ENCODE peak calls at places on chromosome 10, in ten cellular contexts. C is right lobe of liver, N is stomach, P is Peyer's patch, J is A549, H is GM12878, Q is uterus, U is IMR-90, V is adrenal gland, Z is ovary. F is an unnamed sample. For H3K4me1, the result is how much of the 10 kb centered on the place peaks cover.

GRCh38 chr10:118308664-118309063 is 33.5 kb downstream of the FAM204A start:
- DNase-seq in P (no peak), U (no peak), N (no peak), H (no peak), Q (no peak), Z (no peak), J (no peak), C (no peak), V (no peak), F (no peak)

GRCh38 chr10:10515479-10516204 is 502.0 kb upstream of the CELF2 start:
- DNase-seq in N (no peak), Z (no peak), C (no peak), U (no peak), J (no peak), V (peak), P (no peak), Q (no peak), H (no peak), F (no peak)

GRCh38 chr10:124517931-124518330 is 56.3 kb downstream of the LHPP start:
- DNase-seq in V (no peak), Q (no peak), H (no peak), Z (no peak), U (no peak), C (no peak), J (no peak), P (no peak), N (no peak), F (no peak)

GRCh38 chr10:93181929-93182327 is 108.2 kb downstream of the CYP26A1 start:
- DNase-seq in Z (no peak), H (no peak), J (no peak), P (no peak), U (no peak), Q (no peak), V (no peak), C (no peak), N (no peak), F (no peak)

GRCh38 chr10:112512294-112512693 is 65.3 kb downstream of the VTI1A start:
- DNase-seq in Q (no peak), U (no peak), P (no peak), J (no peak), H (no peak), Z (no peak), N (no peak), C (no peak), V (no peak), F (no peak)

GRCh38 chr10:43160067-43160918 is 22.0 kb downstream of the CSGALNACT2 start:
- DNase-seq in U (peak), N (no peak), J (no peak), Q (no peak), P (no peak), H (no peak), C (no peak), Z (no peak), V (no peak), F (no peak)

GRCh38 chr10:44292390-44293002 is 92.4 kb downstream of the CXCL12 start:
- DNase-seq in U (no peak), Z (no peak), P (no peak), N (no peak), C (no peak), Q (no peak), V (no peak), J (no peak), H (no peak), F (no peak)

GRCh38 chr10:92846-93245 is 42.4 kb upstream of the ZMYND11 start:
- DNase-seq in V (no peak), H (no peak), P (no peak), J (no peak), C (no peak), U (no peak), Z (no peak), Q (no peak), N (no peak), F (no peak)

GRCh38 chr10:4470231-4470840 is 355.7 kb upstream of the AKR1E2 start:
- DNase-seq in U (peak), P (no peak), Z (no peak), V (no peak), N (no peak), H (no peak), Q (no peak), C (no peak), J (peak), F (no peak)

GRCh38 chr10:1347525-1347924 is 291.3 kb downstream of the WDR37 start:
- DNase-seq in H (no peak), J (no peak), U (no peak), N (no peak), Z (no peak), C (no peak), V (no peak), P (no peak), Q (no peak), F (no peak)

GRCh38 chr10:85043207-85043606 is 714.8 kb downstream of the CCSER2 start:
- DNase-seq in U (no peak), Q (no peak), P (no peak), C (no peak), Z (no peak), V (no peak), J (no peak), N (no peak), H (no peak), F (no peak)

GRCh38 chr10:116784651-116785050 is 42.3 kb upstream of the HSPA12A start:
- DNase-seq in J (no peak), N (no peak), H (no peak), V (no peak), C (no peak), U (no peak), Q (no peak), P (no peak), Z (no peak), F (no peak)

GRCh38 chr10:75623310-75623940 is 192.0 kb downstream of the LRMDA start:
- DNase-seq in N (no peak), H (no peak), Z (no peak), P (no peak), V (no peak), C (no peak), J (no peak), U (no peak), Q (no peak), F (no peak)

GRCh38 chr10:24871006-24871405 is 81.4 kb downstream of the PRTFDC1 start:
- DNase-seq in J (no peak), Z (no peak), C (no peak), N (no peak), U (no peak), Q (no peak), V (peak), H (no peak), P (no peak), F (no peak)

GRCh38 chr10:122348512-122348911 is 26.0 kb upstream of the PLEKHA1 start:
- DNase-seq in V (no peak), H (no peak), Q (no peak), Z (no peak), J (no peak), U (no peak), P (no peak), C (no peak), N (no peak), F (peak)
- TF ChIP-seq POLR2A in V (no peak), H (no peak), Q (no peak), Z (no peak), J (no peak), U (no peak), P (no peak), C (no peak), N (no peak), F (no peak)

DNA sequence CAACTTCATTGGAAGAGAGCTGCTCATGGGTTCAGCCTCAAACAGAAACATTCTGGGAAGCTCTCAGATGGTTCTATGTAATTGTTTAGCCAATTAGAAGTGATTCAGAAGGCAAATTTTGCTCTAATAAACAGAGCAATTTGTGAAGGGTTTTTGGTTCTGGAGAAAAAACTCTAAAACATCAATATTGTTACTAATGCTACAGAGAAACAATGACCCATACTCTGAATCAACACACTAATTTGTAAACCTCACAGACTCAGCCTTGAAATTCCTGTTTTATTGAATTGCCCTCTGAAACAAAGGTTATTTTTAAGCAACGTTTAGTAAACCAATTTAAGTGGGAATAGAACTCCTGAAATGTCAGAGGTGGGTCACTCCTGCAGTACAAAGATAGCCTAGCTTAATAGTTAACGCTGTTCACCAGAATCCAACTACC is 171.6 kb upstream of the SVIL start:
- DNase-seq in N (no peak), Z (no peak), H (no peak), V (no peak), J (no peak), Q (no peak), U (peak), C (no peak), P (no peak), F (no peak)
- H3K4me1 ChIP-seq in N (under half), Z (under half), H (under half), V (under half), J (half or more), Q (under half), U (under half), C (under half), P (under half), F (under half)

GRCh38 chr10:55629792-55630490 is 731.1 kb downstream of the ZWINT start:
- DNase-seq in P (no peak), U (peak), N (peak), V (peak), H (no peak), Z (no peak), Q (no peak), J (peak), C (peak), F (peak)
- TF ChIP-seq CTCF in P (no peak), U (peak), N (peak), V (peak), H (peak), Z (no peak), Q (no peak), J (peak), C (peak), F (no peak)

GRCh38 chr10:70144372-70145110 is 2.0 kb downstream of the TYSND1 start:
- DNase-seq in N (no peak), Q (no peak), J (no peak), U (no peak), C (no peak), H (no peak), V (no peak), Z (no peak), P (no peak), F (no peak)

GRCh38 chr10:70145166-70145665 is 1.3 kb downstream of the TYSND1 start:
- DNase-seq in U (no peak), Q (peak), C (peak), P (no peak), N (no peak), Z (peak), H (no peak), V (peak), J (no peak), F (peak)

GRCh38 chr10:70145666-70146488 is 623 bp downstream of the TYSND1 start:
- DNase-seq in C (peak), N (peak), J (peak), Q (peak), U (peak), P (peak), H (no peak), Z (no peak), V (peak), F (peak)

GRCh38 chr10:70148516-70148915 is 2.0 kb upstream of the TYSND1 start:
- DNase-seq in P (no peak), U (no peak), V (no peak), Z (no peak), C (no peak), H (no peak), Q (no peak), N (no peak), J (no peak), F (no peak)

DNA sequence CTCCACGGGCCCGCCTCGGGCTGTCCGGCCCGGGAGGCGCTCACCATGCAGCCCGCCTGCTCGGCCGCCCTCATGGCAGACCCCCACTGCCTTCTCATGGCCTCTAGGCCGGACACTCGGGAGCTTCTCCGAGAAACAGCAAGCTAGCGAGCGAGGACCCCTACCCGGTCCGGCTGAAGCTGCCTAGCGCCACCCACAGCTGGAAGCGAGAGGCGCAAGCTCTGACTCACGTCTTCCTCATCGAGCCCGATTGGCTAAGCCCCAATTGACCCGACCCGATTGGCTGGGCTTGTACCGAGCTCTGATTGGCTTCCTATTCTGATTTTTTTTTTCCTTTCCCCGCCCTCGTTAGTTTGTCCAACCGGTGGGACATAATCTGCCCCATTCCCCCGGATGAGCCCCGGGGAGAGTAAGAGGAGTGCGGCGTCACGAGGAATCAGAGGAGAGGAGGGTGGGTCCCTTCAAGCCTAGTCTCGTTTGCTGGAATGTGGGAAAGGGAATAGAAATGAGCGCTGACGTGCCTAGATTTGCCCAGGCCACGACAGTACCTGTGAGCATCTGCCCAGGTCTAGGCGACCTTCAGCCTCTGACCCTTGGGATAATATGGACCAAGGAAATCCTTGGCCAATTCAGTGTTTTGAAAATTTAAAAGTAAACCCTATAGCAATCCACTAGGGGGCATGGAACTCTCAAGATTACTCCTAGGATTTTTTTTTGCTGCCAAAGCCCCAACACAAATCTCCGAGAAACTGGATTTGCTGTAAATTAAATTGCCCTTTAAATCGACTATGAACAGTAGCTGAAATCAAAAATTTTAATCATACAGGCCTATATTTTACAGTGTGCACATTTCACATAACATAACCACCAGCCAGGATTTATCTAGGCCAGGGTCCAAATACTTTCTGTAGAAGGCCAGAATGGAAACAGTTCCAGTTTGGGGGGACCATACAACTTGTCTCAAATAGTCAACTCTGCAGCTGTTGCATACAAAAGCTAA is at the start of gene TYSND1:
- DNase-seq in U (peak), J (peak), V (peak), C (peak), N (peak), Q (peak), Z (peak), H (peak), P (peak), F (peak)
- TF ChIP-seq POLR2A in U (peak), J (peak), V (peak), C (peak), N (peak), Q (peak), Z (peak), H (peak), P (peak), F (peak)

GRCh38 chr10:53135897-53136253 is 363.3 kb upstream of the MBL2 start:
- DNase-seq in V (no peak), C (no peak), N (no peak), U (no peak), Q (no peak), Z (no peak), H (no peak), P (no peak), J (no peak), F (no peak)

GRCh38 chr10:53135213-53135896 is 362.8 kb upstream of the MBL2 start:
- DNase-seq in Z (no peak), P (no peak), C (no peak), J (no peak), H (no peak), Q (no peak), N (no peak), V (no peak), U (no peak), F (no peak)

DNA sequence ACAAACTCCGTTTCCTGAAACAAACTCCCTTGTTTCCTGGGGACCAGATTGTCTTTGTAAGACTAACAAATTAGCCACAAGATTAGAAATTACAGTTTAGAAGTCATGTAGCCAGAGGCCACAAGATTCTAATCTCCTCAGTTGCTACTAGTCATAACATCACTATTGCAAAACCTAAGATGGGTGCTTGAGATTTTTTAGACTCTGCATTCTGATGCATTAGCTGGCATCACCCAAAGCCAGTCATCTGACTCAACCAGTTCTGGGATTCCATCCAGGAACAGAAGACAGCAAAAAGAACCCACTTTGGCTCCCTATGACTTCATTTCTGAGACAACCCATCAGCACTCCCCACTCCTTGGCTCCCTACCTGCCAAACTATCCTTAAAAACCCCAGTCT is 367.9 kb upstream of the MBL2 start:
- DNase-seq in U (no peak), P (no peak), C (no peak), Q (no peak), Z (no peak), V (no peak), H (no peak), J (no peak), N (no peak), F (no peak)
- H3K4me1 ChIP-seq in U (under half), P (under half), C (under half), Q (under half), Z (under half), V (under half), H (under half), J (under half), N (under half), F (under half)

DNA sequence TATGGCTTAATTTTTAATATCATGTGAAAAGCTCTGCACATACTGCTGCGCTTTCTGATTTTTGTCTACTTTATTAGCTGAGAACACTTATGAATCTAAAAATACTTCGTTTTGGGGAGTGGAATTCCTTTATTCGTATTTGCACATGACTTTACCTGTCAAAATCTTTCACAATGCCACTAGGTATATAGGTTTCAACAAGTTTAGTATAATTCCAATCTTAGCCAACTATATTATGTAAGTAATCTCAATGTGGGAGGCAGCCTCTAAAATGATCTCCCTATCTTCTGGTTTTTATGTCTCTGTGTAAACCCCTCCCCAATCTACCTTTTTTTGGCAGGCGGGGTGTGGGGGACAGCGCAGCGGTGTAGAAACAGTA is 55.3 kb downstream of the PARD3 start:
- DNase-seq in U (no peak), N (no peak), Z (no peak), C (no peak), J (no peak), Q (no peak), P (no peak), V (no peak), H (no peak), F (no peak)
- TF ChIP-seq CTCF in U (no peak), N (no peak), Z (no peak), C (no peak), J (no peak), Q (no peak), P (no peak), V (no peak), H (no peak), F (no peak)

DNA sequence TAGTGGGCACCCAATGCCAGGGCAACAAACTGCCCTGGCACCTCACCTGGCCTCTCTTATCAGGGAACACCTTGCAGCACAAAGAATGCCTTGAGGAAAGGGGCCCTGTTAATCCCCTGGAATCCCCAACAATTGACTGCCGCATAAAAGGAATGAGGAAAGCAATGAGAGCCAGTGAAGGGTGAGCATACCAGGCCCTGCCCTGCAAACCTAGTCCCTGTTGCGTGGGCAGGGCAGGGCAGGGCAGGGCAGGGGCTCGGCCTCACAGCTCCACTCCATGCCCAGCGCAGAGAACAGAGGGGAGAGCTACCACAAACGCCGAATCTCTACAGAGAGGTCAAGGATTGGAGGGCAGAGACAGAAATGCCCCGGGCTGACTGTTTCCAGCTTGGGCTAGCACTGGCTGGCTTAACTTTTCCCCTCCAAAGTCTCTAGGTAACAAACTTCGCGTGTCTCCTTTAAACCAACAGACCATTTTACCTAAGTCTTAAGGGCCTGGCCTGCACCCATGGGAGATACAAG is 1.1 kb downstream of the ANXA11 start:
- DNase-seq in C (peak), Z (no peak), N (peak), P (peak), Q (no peak), J (peak), V (no peak), U (no peak), H (no peak), F (peak)
- TF ChIP-seq POLR2A in C (peak), Z (no peak), N (peak), P (peak), Q (peak), J (no peak), V (no peak), U (no peak), H (no peak), F (peak)

DNA sequence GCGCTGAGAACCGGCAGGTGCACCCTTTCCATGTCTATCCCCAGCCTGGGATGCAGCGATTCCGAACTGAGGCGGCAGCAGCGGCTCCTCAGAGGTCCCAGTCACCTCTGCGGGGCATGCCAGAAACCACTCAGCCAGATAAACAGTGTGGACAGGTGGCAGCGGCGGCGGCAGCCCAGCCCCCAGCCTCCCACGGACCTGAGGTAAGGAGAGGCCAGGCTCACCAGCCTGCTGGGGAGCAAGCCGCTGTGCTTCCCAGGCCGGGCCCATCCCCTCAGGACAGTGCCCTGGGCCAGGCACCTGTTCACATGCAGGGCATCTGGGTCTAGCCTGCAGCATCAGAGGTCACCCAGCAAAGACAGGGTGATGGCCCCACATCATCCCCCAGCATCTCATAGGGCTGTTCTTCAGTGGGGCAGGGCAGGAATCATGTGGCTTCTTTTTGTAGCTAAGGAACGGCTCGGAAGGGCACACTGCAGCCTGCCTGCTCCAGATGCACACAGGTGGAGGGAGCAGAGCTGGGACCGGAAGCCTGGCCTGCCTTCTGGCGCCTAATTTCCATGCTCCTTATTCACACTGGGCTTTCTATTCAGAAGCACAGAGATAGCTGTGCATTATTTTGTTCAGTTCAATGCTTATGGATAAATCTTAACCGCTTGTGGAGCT is 18.9 kb downstream of the BAG3 start:
- DNase-seq in N (no peak), H (no peak), Z (no peak), U (no peak), J (no peak), P (no peak), Q (no peak), V (no peak), C (no peak), F (peak)
- H3K4me1 ChIP-seq in N (under half), H (under half), Z (under half), U (under half), J (half or more), P (under half), Q (under half), V (under half), C (under half), F (under half)

F was measured in thyroid gland.